ENCODE peak calls at places on chromosomes 13 and 19, in nine cellular contexts. One of them, this sample, is unnamed.

GRCh38 chr13:51534075-51534817 is 50.0 kb upstream of the WDFY2 start:
- DNase-seq in aorta: peak
- DNase-seq in ascending aorta: no peak
- DNase-seq in CD4-positive, CD25-positive, alpha-beta regulatory T cell: no peak
- DNase-seq in AG04450: no peak
- DNase-seq in A549: no peak
- DNase-seq in heart right ventricle: peak
- DNase-seq in trophoblast cell: no peak
- DNase-seq in heart left ventricle: peak
- DNase-seq in this sample: peak

GRCh38 chr13:34347784-34348573 is 530.0 kb downstream of the RFC3 start:
- DNase-seq in trophoblast cell: peak
- DNase-seq in heart left ventricle: no peak
- DNase-seq in ascending aorta: no peak
- DNase-seq in AG04450: no peak
- DNase-seq in A549: no peak
- DNase-seq in heart right ventricle: no peak
- DNase-seq in aorta: no peak
- DNase-seq in CD4-positive, CD25-positive, alpha-beta regulatory T cell: no peak
- DNase-seq in this sample: no peak

GRCh38 chr19:679418-680286 is 3.5 kb downstream of the FSTL3 start:
- DNase-seq in aorta: peak
- DNase-seq in CD4-positive, CD25-positive, alpha-beta regulatory T cell: no peak
- DNase-seq in ascending aorta: no peak
- DNase-seq in heart left ventricle: peak
- DNase-seq in heart right ventricle: peak
- DNase-seq in AG04450: peak
- DNase-seq in trophoblast cell: peak
- DNase-seq in A549: peak
- DNase-seq in this sample: no peak

GRCh38 chr13:37686501-37686900 is 87.9 kb upstream of the POSTN start:
- DNase-seq in heart left ventricle: no peak
- DNase-seq in ascending aorta: no peak
- DNase-seq in CD4-positive, CD25-positive, alpha-beta regulatory T cell: no peak
- DNase-seq in aorta: no peak
- DNase-seq in AG04450: no peak
- DNase-seq in heart right ventricle: no peak
- DNase-seq in A549: no peak
- DNase-seq in trophoblast cell: no peak
- DNase-seq in this sample: no peak

GRCh38 chr13:113962975-113963374 is 10.9 kb downstream of the C13orf46 start:
- DNase-seq in A549: no peak
- DNase-seq in heart left ventricle: peak
- DNase-seq in aorta: peak
- DNase-seq in AG04450: no peak
- DNase-seq in CD4-positive, CD25-positive, alpha-beta regulatory T cell: no peak
- DNase-seq in heart right ventricle: peak
- DNase-seq in ascending aorta: no peak
- DNase-seq in trophoblast cell: no peak
- DNase-seq in this sample: no peak

GRCh38 chr13:77702364-77702763 is 4.9 kb downstream of the SLAIN1 start:
- DNase-seq in CD4-positive, CD25-positive, alpha-beta regulatory T cell: no peak
- DNase-seq in ascending aorta: no peak
- DNase-seq in AG04450: no peak
- DNase-seq in trophoblast cell: no peak
- DNase-seq in heart left ventricle: no peak
- DNase-seq in heart right ventricle: no peak
- DNase-seq in A549: no peak
- DNase-seq in aorta: no peak
- DNase-seq in this sample: no peak

GRCh38 chr13:96052655-96053002 is 572 bp downstream of the UGGT2 start:
- DNase-seq in CD4-positive, CD25-positive, alpha-beta regulatory T cell: no peak
- DNase-seq in heart right ventricle: no peak
- DNase-seq in ascending aorta: no peak
- DNase-seq in heart left ventricle: no peak
- DNase-seq in AG04450: peak
- DNase-seq in A549: peak
- DNase-seq in trophoblast cell: peak
- DNase-seq in aorta: no peak
- DNase-seq in this sample: no peak

GRCh38 chr13:55160911-55161310 is 1979.8 kb upstream of the PRR20A start:
- DNase-seq in trophoblast cell: no peak
- DNase-seq in heart right ventricle: no peak
- DNase-seq in heart left ventricle: no peak
- DNase-seq in aorta: no peak
- DNase-seq in ascending aorta: no peak
- DNase-seq in CD4-positive, CD25-positive, alpha-beta regulatory T cell: no peak
- DNase-seq in A549: no peak
- DNase-seq in AG04450: no peak
- DNase-seq in this sample: no peak

GRCh38 chr13:30877335-30877734 is 28.7 kb upstream of the MEDAG start:
- DNase-seq in heart right ventricle: no peak
- DNase-seq in heart left ventricle: no peak
- DNase-seq in aorta: no peak
- DNase-seq in A549: no peak
- DNase-seq in CD4-positive, CD25-positive, alpha-beta regulatory T cell: no peak
- DNase-seq in AG04450: no peak
- DNase-seq in ascending aorta: no peak
- DNase-seq in trophoblast cell: no peak
- DNase-seq in this sample: no peak

GRCh38 chr13:50393641-50394040 is 378.4 kb downstream of the KCNRG start:
- DNase-seq in aorta: no peak
- DNase-seq in heart left ventricle: no peak
- DNase-seq in heart right ventricle: peak
- DNase-seq in AG04450: no peak
- DNase-seq in ascending aorta: no peak
- DNase-seq in CD4-positive, CD25-positive, alpha-beta regulatory T cell: no peak
- DNase-seq in trophoblast cell: no peak
- DNase-seq in A549: no peak
- DNase-seq in this sample: no peak

GRCh38 chr19:38024991-38025716 is 118.1 kb downstream of the SIPA1L3 start:
- DNase-seq in heart left ventricle: no peak
- DNase-seq in ascending aorta: no peak
- DNase-seq in AG04450: no peak
- DNase-seq in heart right ventricle: no peak
- DNase-seq in A549: no peak
- DNase-seq in aorta: no peak
- DNase-seq in CD4-positive, CD25-positive, alpha-beta regulatory T cell: no peak
- DNase-seq in trophoblast cell: no peak
- DNase-seq in this sample: no peak

GRCh38 chr19:46646402-46646801 is 10.4 kb upstream of the GNG8 start:
- DNase-seq in heart left ventricle: no peak
- DNase-seq in A549: no peak
- DNase-seq in aorta: no peak
- DNase-seq in AG04450: no peak
- DNase-seq in heart right ventricle: no peak
- DNase-seq in trophoblast cell: no peak
- DNase-seq in CD4-positive, CD25-positive, alpha-beta regulatory T cell: no peak
- DNase-seq in ascending aorta: no peak
- DNase-seq in this sample: no peak

GRCh38 chr19:28633223-28634030 is 579.5 kb downstream of the UQCRFS1 start:
- DNase-seq in heart left ventricle: no peak
- DNase-seq in ascending aorta: no peak
- DNase-seq in heart right ventricle: no peak
- DNase-seq in CD4-positive, CD25-positive, alpha-beta regulatory T cell: no peak
- DNase-seq in aorta: no peak
- DNase-seq in AG04450: no peak
- DNase-seq in A549: no peak
- DNase-seq in trophoblast cell: peak
- DNase-seq in this sample: no peak

GRCh38 chr13:85935868-85936467 is 136.7 kb upstream of the SLITRK6 start:
- DNase-seq in heart left ventricle: no peak
- DNase-seq in heart right ventricle: no peak
- DNase-seq in A549: no peak
- DNase-seq in AG04450: no peak
- DNase-seq in ascending aorta: no peak
- DNase-seq in trophoblast cell: no peak
- DNase-seq in CD4-positive, CD25-positive, alpha-beta regulatory T cell: no peak
- DNase-seq in aorta: no peak
- DNase-seq in this sample: no peak

GRCh38 chr19:47036233-47036651 is 12.2 kb downstream of the TMEM160 start:
- DNase-seq in CD4-positive, CD25-positive, alpha-beta regulatory T cell: no peak
- DNase-seq in ascending aorta: no peak
- DNase-seq in A549: no peak
- DNase-seq in trophoblast cell: no peak
- DNase-seq in aorta: no peak
- DNase-seq in AG04450: no peak
- DNase-seq in heart right ventricle: no peak
- DNase-seq in heart left ventricle: no peak
- DNase-seq in this sample: no peak

GRCh38 chr19:13014101-13014920 is 19.0 kb downstream of the NFIX start:
- DNase-seq in heart left ventricle: no peak
- DNase-seq in heart right ventricle: no peak
- DNase-seq in A549: no peak
- DNase-seq in ascending aorta: no peak
- DNase-seq in CD4-positive, CD25-positive, alpha-beta regulatory T cell: no peak
- DNase-seq in AG04450: no peak
- DNase-seq in trophoblast cell: no peak
- DNase-seq in aorta: no peak
- DNase-seq in this sample: no peak

GRCh38 chr13:73399347-73400216 is 340.8 kb downstream of the KLF5 start:
- DNase-seq in heart right ventricle: no peak
- DNase-seq in trophoblast cell: peak
- DNase-seq in aorta: no peak
- DNase-seq in CD4-positive, CD25-positive, alpha-beta regulatory T cell: no peak
- DNase-seq in ascending aorta: no peak
- DNase-seq in heart left ventricle: no peak
- DNase-seq in A549: no peak
- DNase-seq in AG04450: no peak
- DNase-seq in this sample: no peak

GRCh38 chr13:102701331-102701730 is 6.5 kb upstream of the METTL21C start:
- DNase-seq in heart right ventricle: no peak
- DNase-seq in A549: no peak
- DNase-seq in ascending aorta: no peak
- DNase-seq in trophoblast cell: peak
- DNase-seq in aorta: no peak
- DNase-seq in heart left ventricle: no peak
- DNase-seq in CD4-positive, CD25-positive, alpha-beta regulatory T cell: no peak
- DNase-seq in AG04450: no peak
- DNase-seq in this sample: no peak

GRCh38 chr13:84684048-84684662 is 801.9 kb upstream of the SLITRK1 start:
- DNase-seq in heart left ventricle: peak
- DNase-seq in ascending aorta: no peak
- DNase-seq in heart right ventricle: no peak
- DNase-seq in aorta: no peak
- DNase-seq in AG04450: no peak
- DNase-seq in A549: no peak
- DNase-seq in CD4-positive, CD25-positive, alpha-beta regulatory T cell: no peak
- DNase-seq in trophoblast cell: no peak
- DNase-seq in this sample: no peak

GRCh38 chr13:26133851-26134250 is 82.0 kb upstream of the SHISA2 start:
- DNase-seq in aorta: no peak
- DNase-seq in heart left ventricle: no peak
- DNase-seq in CD4-positive, CD25-positive, alpha-beta regulatory T cell: no peak
- DNase-seq in A549: no peak
- DNase-seq in heart right ventricle: no peak
- DNase-seq in AG04450: no peak
- DNase-seq in ascending aorta: no peak
- DNase-seq in trophoblast cell: no peak
- DNase-seq in this sample: no peak

GRCh38 chr19:16005925-16006324 is 57.1 kb downstream of the OR10H4 start:
- DNase-seq in ascending aorta: no peak
- DNase-seq in AG04450: no peak
- DNase-seq in CD4-positive, CD25-positive, alpha-beta regulatory T cell: no peak
- DNase-seq in trophoblast cell: no peak
- DNase-seq in heart right ventricle: no peak
- DNase-seq in heart left ventricle: no peak
- DNase-seq in aorta: no peak
- DNase-seq in A549: no peak
- DNase-seq in this sample: no peak

GRCh38 chr19:44746946-44747738 is 1.4 kb upstream of the BCL3 start:
- DNase-seq in heart right ventricle: peak
- DNase-seq in A549: peak
- DNase-seq in AG04450: peak
- DNase-seq in ascending aorta: peak
- DNase-seq in aorta: peak
- DNase-seq in CD4-positive, CD25-positive, alpha-beta regulatory T cell: peak
- DNase-seq in heart left ventricle: peak
- DNase-seq in trophoblast cell: peak
- DNase-seq in this sample: peak

GRCh38 chr19:6271721-6272410 is 7.9 kb downstream of the MLLT1 start:
- DNase-seq in CD4-positive, CD25-positive, alpha-beta regulatory T cell: no peak
- DNase-seq in aorta: peak
- DNase-seq in A549: no peak
- DNase-seq in AG04450: no peak
- DNase-seq in trophoblast cell: no peak
- DNase-seq in heart left ventricle: peak
- DNase-seq in heart right ventricle: peak
- DNase-seq in ascending aorta: no peak
- DNase-seq in this sample: no peak
- H3K27ac ChIP-seq in CD4-positive, CD25-positive, alpha-beta regulatory T cell: no peak
- H3K27ac ChIP-seq in aorta: no peak
- H3K27ac ChIP-seq in A549: no peak
- H3K27ac ChIP-seq in AG04450: peak
- H3K27ac ChIP-seq in trophoblast cell: peak
- H3K27ac ChIP-seq in heart left ventricle: peak
- H3K27ac ChIP-seq in heart right ventricle: peak
- H3K27ac ChIP-seq in ascending aorta: peak
- H3K27ac ChIP-seq in this sample: no peak

GRCh38 chr13:74891610-74892009 is 590.4 kb downstream of the TBC1D4 start:
- DNase-seq in trophoblast cell: no peak
- DNase-seq in CD4-positive, CD25-positive, alpha-beta regulatory T cell: no peak
- DNase-seq in heart right ventricle: no peak
- DNase-seq in AG04450: peak
- DNase-seq in aorta: no peak
- DNase-seq in A549: peak
- DNase-seq in ascending aorta: no peak
- DNase-seq in heart left ventricle: no peak
- DNase-seq in this sample: no peak
- H3K27ac ChIP-seq in trophoblast cell: no peak
- H3K27ac ChIP-seq in CD4-positive, CD25-positive, alpha-beta regulatory T cell: no peak
- H3K27ac ChIP-seq in heart right ventricle: no peak
- H3K27ac ChIP-seq in AG04450: no peak
- H3K27ac ChIP-seq in aorta: no peak
- H3K27ac ChIP-seq in A549: peak
- H3K27ac ChIP-seq in ascending aorta: no peak
- H3K27ac ChIP-seq in heart left ventricle: no peak
- H3K27ac ChIP-seq in this sample: no peak

DNA sequence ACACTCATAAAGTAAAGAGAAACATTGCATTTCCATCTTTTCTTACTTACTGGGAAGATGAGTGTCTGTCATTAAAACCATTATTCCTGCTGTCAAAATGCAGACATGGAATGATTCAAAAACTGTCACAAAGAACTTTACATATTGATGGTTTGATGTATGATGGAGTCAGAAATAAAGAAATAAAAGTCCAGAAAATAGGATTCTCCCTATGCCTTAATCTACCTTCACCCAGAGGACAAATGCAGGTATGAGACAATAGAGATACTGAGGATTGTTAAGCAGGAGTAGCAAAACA is 656.1 kb downstream of the TBC1D4 start:
- DNase-seq in A549: no peak
- DNase-seq in aorta: no peak
- DNase-seq in ascending aorta: no peak
- DNase-seq in CD4-positive, CD25-positive, alpha-beta regulatory T cell: no peak
- DNase-seq in heart right ventricle: no peak
- DNase-seq in trophoblast cell: no peak
- DNase-seq in AG04450: no peak
- DNase-seq in heart left ventricle: no peak
- DNase-seq in this sample: no peak
- H3K27ac ChIP-seq in A549: no peak
- H3K27ac ChIP-seq in aorta: no peak
- H3K27ac ChIP-seq in ascending aorta: no peak
- H3K27ac ChIP-seq in CD4-positive, CD25-positive, alpha-beta regulatory T cell: no peak
- H3K27ac ChIP-seq in heart right ventricle: no peak
- H3K27ac ChIP-seq in trophoblast cell: no peak
- H3K27ac ChIP-seq in AG04450: no peak
- H3K27ac ChIP-seq in heart left ventricle: no peak
- H3K27ac ChIP-seq in this sample: no peak

GRCh38 chr19:18401580-18402112 is 4.2 kb upstream of the LRRC25 start:
- DNase-seq in A549: no peak
- DNase-seq in ascending aorta: no peak
- DNase-seq in heart right ventricle: peak
- DNase-seq in CD4-positive, CD25-positive, alpha-beta regulatory T cell: no peak
- DNase-seq in heart left ventricle: no peak
- DNase-seq in AG04450: no peak
- DNase-seq in trophoblast cell: peak
- DNase-seq in aorta: peak
- DNase-seq in this sample: no peak
- H3K27ac ChIP-seq in A549: peak
- H3K27ac ChIP-seq in ascending aorta: no peak
- H3K27ac ChIP-seq in heart right ventricle: no peak
- H3K27ac ChIP-seq in CD4-positive, CD25-positive, alpha-beta regulatory T cell: no peak
- H3K27ac ChIP-seq in heart left ventricle: no peak
- H3K27ac ChIP-seq in AG04450: no peak
- H3K27ac ChIP-seq in trophoblast cell: no peak
- H3K27ac ChIP-seq in aorta: no peak
- H3K27ac ChIP-seq in this sample: no peak